ENCODE peak calls at places on chromosomes 1 and 21, in four cellular contexts. One of them, this sample, is unnamed.

GRCh38 chr1:70140343-70140742 is 65.0 kb downstream of the LRRC40 start:
- DNase-seq in psoas muscle: no peak
- DNase-seq in fibroblast of mammary gland: peak
- DNase-seq in foreskin keratinocyte: peak
- DNase-seq in this sample: no peak

GRCh38 chr21:34938079-34938764 is 110.9 kb downstream of the RUNX1 start:
- DNase-seq in psoas muscle: no peak
- DNase-seq in foreskin keratinocyte: peak
- DNase-seq in fibroblast of mammary gland: peak
- DNase-seq in this sample: no peak

GRCh38 chr21:31538821-31539220 is 120.7 kb upstream of the SOD1 start:
- DNase-seq in psoas muscle: no peak
- DNase-seq in fibroblast of mammary gland: no peak
- DNase-seq in foreskin keratinocyte: no peak
- DNase-seq in this sample: no peak

GRCh38 chr1:150151291-150152181 is 1.8 kb downstream of the PLEKHO1 start:
- DNase-seq in foreskin keratinocyte: no peak
- DNase-seq in psoas muscle: peak
- DNase-seq in fibroblast of mammary gland: peak
- DNase-seq in this sample: no peak

GRCh38 chr1:198701766-198702539 is 63.1 kb downstream of the PTPRC start:
- DNase-seq in fibroblast of mammary gland: no peak
- DNase-seq in psoas muscle: no peak
- DNase-seq in foreskin keratinocyte: no peak
- DNase-seq in this sample: no peak

GRCh38 chr1:77047978-77048614 is 171.1 kb downstream of the PIGK start:
- DNase-seq in foreskin keratinocyte: no peak
- DNase-seq in psoas muscle: no peak
- DNase-seq in fibroblast of mammary gland: no peak
- DNase-seq in this sample: no peak

GRCh38 chr21:17514124-17514481 is 1.3 kb downstream of the CXADR start:
- DNase-seq in foreskin keratinocyte: peak
- DNase-seq in psoas muscle: no peak
- DNase-seq in fibroblast of mammary gland: no peak
- DNase-seq in this sample: peak

GRCh38 chr1:3483801-3484444 is 29.5 kb downstream of the ARHGEF16 start:
- DNase-seq in psoas muscle: peak
- DNase-seq in fibroblast of mammary gland: peak
- DNase-seq in foreskin keratinocyte: peak
- DNase-seq in this sample: peak

GRCh38 chr1:225613006-225613405 is 39.9 kb downstream of the ENAH start:
- DNase-seq in foreskin keratinocyte: no peak
- DNase-seq in psoas muscle: no peak
- DNase-seq in fibroblast of mammary gland: no peak
- DNase-seq in this sample: no peak

GRCh38 chr1:179023946-179024345 is 1.7 kb upstream of the FAM20B start:
- DNase-seq in psoas muscle: no peak
- DNase-seq in fibroblast of mammary gland: no peak
- DNase-seq in foreskin keratinocyte: no peak
- DNase-seq in this sample: no peak

GRCh38 chr1:206955476-206956312 is 9.4 kb upstream of the PIGR start:
- DNase-seq in foreskin keratinocyte: no peak
- DNase-seq in psoas muscle: no peak
- DNase-seq in fibroblast of mammary gland: peak
- DNase-seq in this sample: no peak

GRCh38 chr1:163069142-163069541 is at the start of gene RGS4:
- DNase-seq in fibroblast of mammary gland: peak
- DNase-seq in foreskin keratinocyte: peak
- DNase-seq in psoas muscle: peak
- DNase-seq in this sample: peak
- TF ChIP-seq CTCF in fibroblast of mammary gland: peak
- TF ChIP-seq CTCF in foreskin keratinocyte: peak
- TF ChIP-seq CTCF in psoas muscle: peak
- TF ChIP-seq CTCF in this sample: no peak

DNA sequence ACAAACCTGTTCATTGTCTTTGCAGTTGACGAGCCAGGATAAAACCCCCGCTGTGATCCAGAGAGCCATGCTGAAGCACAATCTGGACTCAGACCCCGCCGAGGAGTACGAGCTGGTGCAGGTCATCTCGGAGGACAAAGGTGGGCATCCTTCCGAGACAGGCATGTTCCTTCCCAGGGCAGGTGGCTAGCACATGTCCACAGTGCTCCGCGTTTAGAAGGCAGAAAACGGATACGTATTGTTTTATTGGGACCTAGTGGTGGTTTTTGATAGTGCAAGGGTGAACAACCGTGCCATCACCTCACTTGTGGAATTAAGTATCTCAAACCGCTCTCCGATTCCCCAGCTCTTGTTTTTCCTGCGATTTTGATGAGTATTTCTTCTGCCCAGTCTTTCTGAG is 115.3 kb downstream of the COLGALT2 start:
- DNase-seq in psoas muscle: no peak
- DNase-seq in fibroblast of mammary gland: no peak
- DNase-seq in foreskin keratinocyte: no peak
- DNase-seq in this sample: no peak
- TF ChIP-seq CTCF in psoas muscle: no peak
- TF ChIP-seq CTCF in fibroblast of mammary gland: peak
- TF ChIP-seq CTCF in foreskin keratinocyte: no peak
- TF ChIP-seq CTCF in this sample: no peak

DNA sequence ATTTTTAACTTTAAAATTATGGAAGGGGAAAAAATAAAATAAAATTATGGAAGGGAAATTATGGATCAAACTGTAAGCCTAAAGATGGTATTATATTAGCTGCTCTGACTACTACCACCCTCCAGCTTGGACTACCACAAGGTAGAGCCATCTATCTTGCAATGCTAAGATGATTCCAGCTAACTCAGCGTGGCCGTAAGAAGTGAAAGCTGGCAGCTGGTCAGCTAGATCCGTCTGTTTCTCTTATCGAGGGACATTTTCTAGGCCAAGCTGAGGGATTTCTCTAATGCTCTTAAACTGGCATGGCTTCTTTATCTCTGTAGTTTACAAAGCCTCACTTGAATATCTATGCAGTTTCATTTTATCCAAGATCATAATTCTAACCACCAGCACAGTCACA is 31.5 kb downstream of the LYST start:
- DNase-seq in psoas muscle: peak
- DNase-seq in foreskin keratinocyte: no peak
- DNase-seq in fibroblast of mammary gland: peak
- DNase-seq in this sample: no peak
- TF ChIP-seq CTCF in psoas muscle: no peak
- TF ChIP-seq CTCF in foreskin keratinocyte: no peak
- TF ChIP-seq CTCF in fibroblast of mammary gland: peak
- TF ChIP-seq CTCF in this sample: no peak

DNA sequence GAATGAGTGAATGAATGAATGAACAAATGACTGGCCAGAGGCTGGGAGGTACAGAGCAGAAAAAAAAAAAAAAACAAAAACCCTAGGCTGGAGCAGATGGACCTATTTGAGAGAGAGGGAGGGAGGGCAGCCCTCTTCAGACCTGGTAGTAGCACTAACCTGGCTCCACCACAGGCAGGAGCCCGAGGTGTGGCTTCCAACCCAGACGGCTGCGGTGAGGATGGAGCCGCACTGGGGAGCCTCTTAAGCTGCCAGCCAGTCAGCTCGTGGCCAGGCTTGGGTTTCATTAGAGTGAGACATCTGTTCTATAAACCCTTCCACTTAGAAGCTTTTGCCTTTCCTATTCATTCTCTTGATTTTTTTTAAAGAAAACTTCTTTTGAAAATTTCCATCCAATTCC is 16.8 kb downstream of the LGR6 start:
- DNase-seq in foreskin keratinocyte: peak
- DNase-seq in fibroblast of mammary gland: no peak
- DNase-seq in psoas muscle: no peak
- DNase-seq in this sample: no peak
- TF ChIP-seq CTCF in foreskin keratinocyte: peak
- TF ChIP-seq CTCF in fibroblast of mammary gland: no peak
- TF ChIP-seq CTCF in psoas muscle: no peak
- TF ChIP-seq CTCF in this sample: peak